ENCODE peak calls at places on chromosomes 6 and 20, in four cellular contexts. W is H1, S is GM12878, D is HepG2. T is an unnamed sample.

GRCh38 chr20:53316221-53316937 is 277.3 kb downstream of the ZNF217 start:
- DNase-seq in W (no peak), S (no peak), D (no peak), T (no peak)

GRCh38 chr20:45971425-45971674 is 653 bp downstream of the ZNF335 start:
- DNase-seq in W (no peak), S (no peak), D (no peak), T (no peak)

GRCh38 chr20:6599876-6600275 is 167.6 kb upstream of the BMP2 start:
- DNase-seq in W (no peak), S (no peak), D (no peak), T (no peak)

GRCh38 chr20:2210646-2211556 is 84.9 kb upstream of the TGM3 start:
- DNase-seq in W (no peak), S (no peak), D (no peak), T (no peak)

GRCh38 chr6:136551103-136551502 is 881 bp upstream of the MAP7 start:
- DNase-seq in W (no peak), S (no peak), D (no peak), T (no peak)

GRCh38 chr20:59788196-59788735 is 145.2 kb downstream of the SYCP2 start:
- DNase-seq in W (no peak), S (no peak), D (no peak), T (no peak)

GRCh38 chr20:23143098-23143497 is 57.0 kb upstream of the CD93 start:
- DNase-seq in W (no peak), S (no peak), D (peak; percentile 71), T (peak; percentile 67)

GRCh38 chr6:14732845-14733757 is 512.8 kb upstream of the JARID2 start:
- DNase-seq in W (no peak), S (no peak), D (peak; percentile 31), T (peak; percentile 39)

GRCh38 chr6:27825025-27825823 is 87.0 kb downstream of the OR2B2 start:
- DNase-seq in W (no peak), S (no peak), D (no peak), T (no peak)

GRCh38 chr6:149716584-149716983 is 1.3 kb downstream of the LATS1 start:
- DNase-seq in W (no peak), S (no peak), D (no peak), T (no peak)

GRCh38 chr20:29873946-29874345 is 1383.5 kb upstream of the DEFB115 start:
- DNase-seq in W (peak; percentile 49), S (no peak), D (no peak), T (no peak)

GRCh38 chr20:57205625-57206219 is 60.7 kb downstream of the BMP7 start:
- DNase-seq in W (no peak), S (no peak), D (no peak), T (no peak)

GRCh38 chr20:23141450-23142161 is 55.5 kb upstream of the CD93 start:
- DNase-seq in W (no peak), S (no peak), D (peak; percentile 35), T (no peak)

GRCh38 chr6:43506667-43507471 is 3.3 kb downstream of the LRRC73 start:
- DNase-seq in W (peak; percentile 94), S (peak; percentile 51), D (peak; percentile 76), T (peak; percentile 82)

GRCh38 chr6:408599-409102 is 17.1 kb downstream of the IRF4 start:
- DNase-seq in W (no peak), S (no peak), D (peak; percentile 65), T (peak; percentile 69)

GRCh38 chr6:170260686-170261085 is 30.2 kb downstream of the DLL1 start:
- DNase-seq in W (no peak), S (no peak), D (no peak), T (peak; percentile 49)

GRCh38 chr6:165762876-165763275 is 99.8 kb upstream of the PDE10A start:
- DNase-seq in W (no peak), S (no peak), D (no peak), T (no peak)

GRCh38 chr6:168865-169455 is 123.3 kb upstream of the DUSP22 start:
- DNase-seq in W (no peak), S (no peak), D (peak; percentile 59), T (peak; percentile 49)

GRCh38 chr6:96330884-96331283 is 190.7 kb upstream of the UFL1 start:
- DNase-seq in W (no peak), S (no peak), D (no peak), T (no peak)

GRCh38 chr6:151027936-151028838 is 162.7 kb downstream of the MTHFD1L start:
- DNase-seq in W (no peak), S (no peak), D (no peak), T (no peak)

GRCh38 chr6:121876721-121877120 is 441.3 kb downstream of the GJA1 start:
- DNase-seq in W (no peak), S (no peak), D (no peak), T (no peak)

GRCh38 chr20:19354950-19355349 is 142.5 kb downstream of the SLC24A3 start:
- DNase-seq in W (no peak), S (no peak), D (no peak), T (no peak)

GRCh38 chr20:37789408-37789807 is 95.6 kb downstream of the CTNNBL1 start:
- DNase-seq in W (no peak), S (no peak), D (no peak), T (no peak)

GRCh38 chr6:129893513-129894098 is 32.5 kb upstream of the TMEM244 start:
- DNase-seq in W (no peak), S (no peak), D (no peak), T (peak; percentile 46)

GRCh38 chr6:14048870-14049269 is 68.7 kb upstream of the CD83 start:
- DNase-seq in W (no peak), S (no peak), D (no peak), T (no peak)

GRCh38 chr20:25247100-25247665 is 702 bp upstream of the PYGB start:
- DNase-seq in W (peak; percentile 86), S (no peak), D (peak; percentile 82), T (peak; percentile 32)

GRCh38 chr6:223763-224162 is 68.5 kb upstream of the DUSP22 start:
- DNase-seq in W (no peak), S (no peak), D (no peak), T (no peak)

GRCh38 chr6:125195526-125195925 is 42.0 kb downstream of the TPD52L1 start:
- DNase-seq in W (no peak), S (no peak), D (no peak), T (no peak)

GRCh38 chr6:125198285-125199009 is 44.9 kb downstream of the TPD52L1 start:
- DNase-seq in W (no peak), S (no peak), D (no peak), T (no peak)

GRCh38 chr6:125194980-125195379 is 41.4 kb downstream of the TPD52L1 start:
- DNase-seq in W (no peak), S (no peak), D (no peak), T (no peak)

GRCh38 chr6:125196613-125197012 is 43.0 kb downstream of the TPD52L1 start:
- DNase-seq in W (no peak), S (no peak), D (no peak), T (no peak)

GRCh38 chr6:125197795-125198269 is 44.3 kb downstream of the TPD52L1 start:
- DNase-seq in W (no peak), S (no peak), D (no peak), T (no peak)
- TF ChIP-seq HDAC6 in W (no peak), S (no peak), D (no peak), T (no peak)

DNA sequence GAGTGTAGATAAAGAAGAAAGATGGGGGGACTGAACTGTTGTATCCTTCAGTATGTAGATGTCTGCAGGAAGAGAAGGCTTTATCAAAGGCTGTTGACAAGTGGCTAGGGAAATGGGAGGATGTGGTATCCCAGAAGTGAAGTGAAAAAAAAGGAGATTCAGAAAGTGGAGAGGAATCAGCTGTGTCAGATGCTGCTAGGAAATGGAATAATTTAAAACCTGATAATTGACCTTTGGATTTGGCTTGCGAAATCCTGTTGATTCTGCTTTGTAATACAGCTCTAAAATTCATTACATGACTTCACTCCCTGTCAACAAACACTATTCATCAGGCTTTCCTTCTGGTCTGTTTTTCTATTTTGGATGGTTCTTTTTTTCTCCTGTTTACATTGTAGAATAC is 41.7 kb downstream of the PHF3 start:
- DNase-seq in W (no peak), S (no peak), D (peak; percentile 78), T (no peak)
- TF ChIP-seq HDAC6 in W (no peak), S (no peak), D (no peak), T (no peak)

GRCh38 chr20:61777773-61778484 is 287.8 kb downstream of the TAF4 start:
- DNase-seq in W (no peak), S (no peak), D (no peak), T (no peak)
- TF ChIP-seq HDAC6 in W (no peak), S (no peak), D (no peak), T (no peak)

DNA sequence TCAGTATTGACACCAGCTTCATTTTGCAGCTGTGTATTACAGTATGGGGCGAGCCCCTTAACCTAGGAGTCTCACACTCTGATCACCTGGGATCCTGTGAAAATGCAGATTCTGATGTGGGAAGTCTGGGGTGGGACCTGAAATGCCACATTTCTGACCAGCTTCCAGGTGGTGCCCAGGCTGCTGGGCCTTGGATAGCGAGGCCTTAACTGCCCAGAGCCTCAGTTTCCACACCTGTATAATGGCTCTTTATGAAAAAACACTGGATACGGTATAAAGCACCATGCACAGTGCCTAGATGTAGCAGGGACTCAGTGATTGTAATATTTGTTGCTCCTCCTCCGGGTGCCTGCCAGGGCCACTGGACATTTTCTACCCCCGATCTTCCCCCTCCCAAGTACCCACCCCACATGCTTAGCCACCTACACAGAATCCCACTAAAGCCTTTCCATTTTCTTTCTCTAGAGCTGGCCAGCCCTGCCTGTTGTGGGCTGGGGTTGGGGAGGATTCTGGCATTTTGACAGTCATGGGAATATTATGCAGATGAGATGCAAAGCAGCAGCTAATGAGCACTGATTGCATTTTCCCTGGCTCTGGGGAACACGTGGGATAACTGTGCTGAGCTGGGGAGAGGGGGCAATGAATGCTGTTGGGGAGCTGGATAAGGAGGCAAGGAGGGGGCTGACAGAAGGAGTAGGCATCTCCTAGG is 44.8 kb downstream of the SPDEF start:
- DNase-seq in W (no peak), S (no peak), D (no peak), T (no peak)
- TF ChIP-seq HDAC6 in W (no peak), S (no peak), D (no peak), T (no peak)

T was measured in K562.